ENCODE peak calls at places on chromosome 20, in eight cellular contexts. E is stimulated activated CD4-positive, alpha-beta T cell treated with anti-CD3 and anti-CD28 coated beads, Interleukin-4, amount 100 ng/mL, for 48 hours; L is PC-9; J is AML-193; U is EL; F is ACHN; N is HTR-8/SVneo; Y is NAMALWA. D is an unnamed sample.

GRCh38 chr20:37243937-37244571 is 17.6 kb downstream of the GHRH start:
- DNase-seq in Y (no peak), U (peak; percentile 21), J (no peak), L (no peak), N (no peak), E (no peak), F (no peak), D (no peak)

GRCh38 chr20:45985573-45985972 is 13.6 kb upstream of the ZNF335 start:
- DNase-seq in F (peak; percentile 9), N (no peak), J (no peak), E (no peak), L (no peak), U (no peak), Y (no peak), D (no peak)

GRCh38 chr20:53621482-53622246 is 28.0 kb upstream of the ZNF217 start:
- DNase-seq in J (peak; percentile 51), N (peak; percentile 86), L (peak; percentile 99), Y (peak; percentile 35), F (peak; percentile 89), E (no peak), U (peak; percentile 92), D (peak; percentile 100)

GRCh38 chr20:57481281-57481711 is 43.6 kb downstream of the CTCFL start:
- DNase-seq in L (no peak), U (no peak), N (no peak), F (no peak), Y (peak; percentile 84), E (no peak), J (no peak), D (no peak)

GRCh38 chr20:34953960-34954359 is 1.6 kb downstream of the GSS start:
- DNase-seq in N (no peak), Y (no peak), J (no peak), U (no peak), L (no peak), F (no peak), E (no peak), D (no peak)

GRCh38 chr20:20466341-20466879 is 98.5 kb downstream of the INSM1 start:
- DNase-seq in N (no peak), U (peak; percentile 47), Y (peak; percentile 66), J (no peak), F (no peak), L (no peak), E (no peak), D (no peak)

GRCh38 chr20:23867152-23867776 is 12.3 kb downstream of the CST5 start:
- DNase-seq in L (no peak), F (no peak), J (no peak), N (no peak), E (no peak), Y (no peak), U (no peak), D (no peak)

GRCh38 chr20:32450484-32451061 is 92.4 kb downstream of the ASXL1 start:
- DNase-seq in F (no peak), U (no peak), N (no peak), Y (no peak), E (no peak), J (no peak), L (no peak), D (no peak)

GRCh38 chr20:752263-752662 is 16.0 kb downstream of the SLC52A3 start:
- DNase-seq in E (no peak), N (no peak), F (no peak), Y (no peak), U (no peak), J (no peak), L (no peak), D (no peak)

GRCh38 chr20:32528291-32528891 is 56.7 kb downstream of the NOL4L start:
- DNase-seq in F (no peak), E (no peak), J (no peak), U (no peak), L (no peak), N (no peak), Y (no peak), D (no peak)

GRCh38 chr20:62303327-62304226 is 780 bp downstream of the ADRM1 start:
- DNase-seq in U (peak; percentile 36), E (no peak), L (peak; percentile 58), Y (peak; percentile 30), J (no peak), N (peak; percentile 47), F (peak; percentile 11), D (no peak)

GRCh38 chr20:5614506-5614905 is 135.7 kb upstream of the SHLD1 start:
- DNase-seq in N (no peak), F (no peak), J (no peak), E (no peak), Y (no peak), U (no peak), L (no peak), D (no peak)

GRCh38 chr20:20439602-20440001 is 71.7 kb downstream of the INSM1 start:
- DNase-seq in E (no peak), J (no peak), U (no peak), L (no peak), Y (no peak), N (no peak), F (no peak), D (no peak)

GRCh38 chr20:14826926-14827325 is 489.5 kb upstream of the FLRT3 start:
- DNase-seq in J (no peak), Y (no peak), E (no peak), L (no peak), U (no peak), F (no peak), N (no peak), D (no peak)

GRCh38 chr20:38557174-38557573 is 23.8 kb upstream of the ADIG start:
- DNase-seq in L (no peak), U (no peak), J (no peak), F (no peak), Y (no peak), N (no peak), E (no peak), D (no peak)

GRCh38 chr20:62824476-62825287 is 7.8 kb downstream of the COL9A3 start:
- DNase-seq in U (peak; percentile 34), Y (peak; percentile 82), N (peak; percentile 77), F (peak; percentile 44), E (peak; percentile 53), J (peak; percentile 32), L (no peak), D (no peak)

GRCh38 chr20:35828434-35828833 is 56.6 kb downstream of the PHF20 start:
- DNase-seq in E (no peak), U (no peak), N (no peak), J (no peak), Y (no peak), F (no peak), L (no peak), D (no peak)

GRCh38 chr20:52749938-52750337 is 222.2 kb upstream of the TSHZ2 start:
- DNase-seq in E (no peak), U (no peak), L (no peak), F (no peak), J (no peak), Y (no peak), N (no peak), D (no peak)

GRCh38 chr20:14488756-14489479 is 151.5 kb upstream of the FLRT3 start:
- DNase-seq in Y (no peak), N (no peak), E (no peak), U (no peak), L (no peak), F (no peak), J (no peak), D (no peak)

GRCh38 chr20:64038579-64039292 is 2.8 kb downstream of the C20orf204 start:
- DNase-seq in J (peak; percentile 61), N (peak; percentile 97), E (peak; percentile 71), F (peak; percentile 75), L (peak; percentile 69), U (peak; percentile 76), Y (peak; percentile 77), D (peak; percentile 89)

D was measured in Caki2.